ENCODE peak calls at places on chromosomes 3 and 15, in seven cellular contexts. D is HCT116, A is mammary epithelial cell, G is IMR-90, J is fibroblast of lung, M is neural progenitor cell, Y is H9. L is an unnamed sample. For H3K4me1, the result is how much of the 10 kb centered on the place peaks cover.

GRCh38 chr15:64681424-64682024 is 93.9 kb downstream of the RBPMS2 start:
- DNase-seq in G (peak), J (peak), D (peak), Y (peak), A (peak), M (peak), L (peak)

GRCh38 chr15:56425976-56426375 is 39.0 kb downstream of the MNS1 start:
- DNase-seq in J (no peak), A (no peak), G (no peak), M (no peak), Y (no peak), D (no peak), L (no peak)

GRCh38 chr3:87397210-87397609 is 120.8 kb upstream of the POU1F1 start:
- DNase-seq in A (no peak), G (peak), D (no peak), J (peak), M (no peak), Y (no peak), L (no peak)

GRCh38 chr3:189664311-189664710 is 33.1 kb downstream of the TP63 start:
- DNase-seq in G (peak), Y (no peak), M (no peak), A (peak), D (no peak), J (peak), L (no peak)

GRCh38 chr3:196620228-196620627 is 19.3 kb upstream of the NRROS start:
- DNase-seq in G (no peak), M (no peak), A (no peak), D (no peak), J (peak), Y (no peak), L (no peak)

GRCh38 chr3:66617351-66617750 is 116.5 kb upstream of the LRIG1 start:
- DNase-seq in A (no peak), Y (no peak), J (no peak), G (no peak), D (no peak), M (no peak), L (no peak)

GRCh38 chr3:124351430-124352142 is 359.7 kb upstream of the ROPN1 start:
- DNase-seq in J (peak), Y (peak), A (peak), D (peak), G (peak), M (peak), L (peak)

GRCh38 chr3:171165986-171166385 is 139.5 kb upstream of the SLC2A2 start:
- DNase-seq in Y (no peak), M (no peak), G (no peak), D (no peak), J (peak), A (no peak), L (no peak)

GRCh38 chr3:58524326-58524888 is 12.6 kb downstream of the ACOX2 start:
- DNase-seq in M (no peak), Y (no peak), D (no peak), A (no peak), J (no peak), G (no peak), L (no peak)

GRCh38 chr15:100879461-100880138 is at the start of gene ALDH1A3:
- DNase-seq in G (peak), A (peak), D (peak), M (peak), J (peak), Y (peak), L (peak)

GRCh38 chr3:10410383-10411002 is 89.6 kb upstream of the SEC13 start:
- DNase-seq in M (no peak), G (no peak), Y (no peak), A (no peak), D (no peak), J (no peak), L (no peak)

GRCh38 chr15:96428742-96429141 is 98.2 kb downstream of the NR2F2 start:
- DNase-seq in J (peak), Y (no peak), D (no peak), G (peak), M (no peak), A (peak), L (no peak)

GRCh38 chr3:18008706-18009363 is 266.4 kb upstream of the TBC1D5 start:
- DNase-seq in Y (no peak), M (no peak), J (no peak), A (no peak), G (no peak), D (no peak), L (no peak)

GRCh38 chr3:155497930-155498647 is 204.6 kb upstream of the STRIT1 start:
- DNase-seq in G (peak), A (peak), M (no peak), Y (no peak), D (peak), J (peak), L (no peak)

GRCh38 chr3:5299146-5299545 is 111.6 kb downstream of the EDEM1 start:
- DNase-seq in Y (no peak), A (no peak), D (no peak), G (no peak), J (no peak), M (no peak), L (no peak)

DNA sequence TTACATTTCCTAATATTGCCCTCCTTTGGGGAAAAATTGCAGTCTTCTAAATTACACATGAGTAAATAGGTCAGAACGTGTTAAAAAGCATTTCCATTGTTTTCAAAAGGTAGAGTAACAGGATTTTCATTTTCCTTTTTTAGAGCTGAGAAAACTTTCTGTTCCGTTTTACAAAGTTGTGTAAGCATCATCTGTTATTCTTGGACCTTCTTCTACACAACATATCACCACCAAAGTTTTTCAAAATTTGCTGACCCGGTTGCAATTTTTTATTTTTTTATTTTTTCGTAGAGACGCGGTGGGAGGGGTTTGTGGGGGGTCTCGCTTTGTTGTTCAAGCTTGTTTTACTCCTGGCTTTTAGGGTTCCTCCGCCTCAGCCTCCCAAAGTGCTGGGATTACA is 1.1 kb downstream of the CCDC39 start:
- DNase-seq in M (no peak), D (no peak), A (no peak), Y (no peak), J (no peak), G (no peak), L (no peak)
- H2AFZ ChIP-seq in M (peak), D (no peak), A (no peak), Y (no peak), J (no peak), G (no peak), L (peak)

GRCh38 chr3:197953881-197954280 is 3.9 kb downstream of the RPL35A start:
- DNase-seq in A (no peak), J (peak), Y (no peak), M (no peak), G (peak), D (no peak), L (no peak)
- H3K4me1 ChIP-seq in A (under half), J (under half), Y (under half), M (under half), G (under half), D (under half), L (under half)

GRCh38 chr3:181330821-181331563 is 341.5 kb upstream of the DNAJC19 start:
- DNase-seq in G (no peak), Y (no peak), A (no peak), J (peak), D (no peak), M (no peak), L (no peak)

GRCh38 chr3:181330257-181330656 is 340.7 kb upstream of the DNAJC19 start:
- DNase-seq in J (no peak), G (no peak), M (no peak), A (no peak), Y (no peak), D (no peak), L (no peak)

GRCh38 chr3:181336597-181336996 is 347.1 kb upstream of the DNAJC19 start:
- DNase-seq in G (no peak), M (no peak), D (no peak), Y (no peak), J (no peak), A (no peak), L (peak)

GRCh38 chr3:181329024-181329423 is 339.5 kb upstream of the DNAJC19 start:
- DNase-seq in A (no peak), M (no peak), Y (no peak), G (no peak), D (no peak), J (no peak), L (no peak)

DNA sequence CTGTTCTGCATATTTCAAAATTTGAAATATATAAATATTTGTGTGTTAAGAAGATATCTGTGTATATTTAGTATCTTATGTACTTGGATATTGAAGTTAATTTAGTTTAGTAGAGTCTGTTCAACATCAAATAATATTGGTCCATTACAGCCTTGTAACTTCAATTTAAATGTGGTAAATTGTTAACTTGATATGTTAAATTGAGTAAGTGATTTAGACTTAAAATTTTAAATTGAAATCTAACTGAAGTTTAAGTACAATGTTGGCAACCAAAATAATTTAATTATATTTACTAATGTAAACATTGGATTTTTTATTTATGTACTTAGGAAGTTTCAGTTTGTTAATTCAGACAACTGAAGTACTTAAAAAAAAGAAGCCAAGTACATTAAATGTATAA is 343.9 kb upstream of the DNAJC19 start:
- DNase-seq in J (no peak), Y (no peak), A (no peak), D (no peak), G (no peak), M (no peak), L (no peak)
- H2AFZ ChIP-seq in J (no peak), Y (no peak), A (no peak), D (no peak), G (no peak), M (no peak), L (no peak)

GRCh38 chr15:88628018-88628673 is 7.0 kb downstream of the AEN start:
- DNase-seq in M (no peak), Y (no peak), A (no peak), D (no peak), G (no peak), J (no peak), L (no peak)

GRCh38 chr15:88630798-88631463 is 7.9 kb upstream of the ISG20 start:
- DNase-seq in G (no peak), Y (no peak), A (no peak), D (no peak), J (no peak), M (no peak), L (no peak)

GRCh38 chr15:88627463-88627862 is 6.3 kb downstream of the AEN start:
- DNase-seq in A (no peak), Y (no peak), G (no peak), J (no peak), D (no peak), M (no peak), L (no peak)

GRCh38 chr15:88630141-88630721 is 8.6 kb upstream of the ISG20 start:
- DNase-seq in A (peak), Y (no peak), D (no peak), G (no peak), J (no peak), M (no peak), L (no peak)

GRCh38 chr15:88629071-88629470 is 7.9 kb downstream of the AEN start:
- DNase-seq in D (no peak), Y (no peak), G (no peak), A (no peak), J (no peak), M (no peak), L (no peak)
- H3K4me1 ChIP-seq in D (under half), Y (under half), G (under half), A (under half), J (under half), M (under half), L (under half)

GRCh38 chr3:187958432-187959003 is 195.4 kb upstream of the LPP start:
- DNase-seq in J (no peak), A (no peak), M (no peak), Y (no peak), D (no peak), G (no peak), L (no peak)
- H2AFZ ChIP-seq in J (no peak), A (no peak), M (no peak), Y (no peak), D (no peak), G (no peak), L (peak)

GRCh38 chr15:68812069-68812468 is 8.6 kb downstream of the ANP32A start:
- DNase-seq in J (no peak), D (no peak), Y (no peak), M (no peak), A (no peak), G (no peak), L (no peak)
- H3K4me1 ChIP-seq in J (under half), D (under half), Y (under half), M (half or more), A (under half), G (under half), L (half or more)

GRCh38 chr15:87805117-87805820 is 451.3 kb downstream of the NTRK3 start:
- DNase-seq in M (no peak), D (no peak), A (no peak), G (no peak), Y (no peak), J (no peak), L (no peak)
- H2AFZ ChIP-seq in M (no peak), D (no peak), A (no peak), G (no peak), Y (no peak), J (no peak), L (no peak)

GRCh38 chr3:168091299-168091852 is 4.3 kb downstream of the GOLIM4 start:
- DNase-seq in G (no peak), M (no peak), D (no peak), J (no peak), A (no peak), Y (no peak), L (no peak)

GRCh38 chr3:168090306-168091085 is 5.2 kb downstream of the GOLIM4 start:
- DNase-seq in D (no peak), A (no peak), J (peak), M (no peak), Y (no peak), G (peak), L (no peak)

GRCh38 chr3:168093790-168094189 is 1.9 kb downstream of the GOLIM4 start:
- DNase-seq in J (no peak), A (no peak), Y (no peak), M (no peak), D (no peak), G (no peak), L (no peak)

GRCh38 chr3:168093229-168093628 is 2.5 kb downstream of the GOLIM4 start:
- DNase-seq in J (no peak), D (no peak), Y (no peak), G (no peak), A (no peak), M (no peak), L (no peak)

DNA sequence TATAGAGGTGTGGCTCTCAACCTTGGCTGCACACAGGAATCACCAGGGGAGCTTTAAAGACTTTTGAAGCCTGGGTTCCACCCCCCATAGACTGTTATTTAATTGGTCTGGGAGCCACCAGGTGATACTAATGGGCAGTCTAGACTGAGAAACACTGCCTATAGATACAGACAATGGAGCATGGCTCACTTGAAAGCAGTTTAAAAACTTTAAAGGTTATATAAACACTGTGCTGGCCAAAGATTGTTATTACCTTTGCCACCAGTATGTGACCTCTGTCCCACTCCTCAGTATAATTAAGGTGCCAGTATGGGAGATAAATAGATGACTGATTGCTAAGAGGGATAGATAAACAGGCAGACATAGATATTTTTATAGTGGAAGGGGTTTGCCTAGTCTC is 3.8 kb downstream of the GOLIM4 start:
- DNase-seq in J (no peak), A (no peak), D (no peak), G (no peak), M (peak), Y (no peak), L (no peak)
- H3K4me1 ChIP-seq in J (under half), A (under half), D (under half), G (under half), M (under half), Y (under half), L (half or more)

GRCh38 chr3:194840661-194841514 is 155.2 kb downstream of the FAM43A start:
- DNase-seq in Y (no peak), A (peak), M (no peak), D (peak), G (peak), J (peak), L (no peak)
- H2AFZ ChIP-seq in Y (no peak), A (no peak), M (no peak), D (peak), G (no peak), J (no peak), L (peak)

DNA sequence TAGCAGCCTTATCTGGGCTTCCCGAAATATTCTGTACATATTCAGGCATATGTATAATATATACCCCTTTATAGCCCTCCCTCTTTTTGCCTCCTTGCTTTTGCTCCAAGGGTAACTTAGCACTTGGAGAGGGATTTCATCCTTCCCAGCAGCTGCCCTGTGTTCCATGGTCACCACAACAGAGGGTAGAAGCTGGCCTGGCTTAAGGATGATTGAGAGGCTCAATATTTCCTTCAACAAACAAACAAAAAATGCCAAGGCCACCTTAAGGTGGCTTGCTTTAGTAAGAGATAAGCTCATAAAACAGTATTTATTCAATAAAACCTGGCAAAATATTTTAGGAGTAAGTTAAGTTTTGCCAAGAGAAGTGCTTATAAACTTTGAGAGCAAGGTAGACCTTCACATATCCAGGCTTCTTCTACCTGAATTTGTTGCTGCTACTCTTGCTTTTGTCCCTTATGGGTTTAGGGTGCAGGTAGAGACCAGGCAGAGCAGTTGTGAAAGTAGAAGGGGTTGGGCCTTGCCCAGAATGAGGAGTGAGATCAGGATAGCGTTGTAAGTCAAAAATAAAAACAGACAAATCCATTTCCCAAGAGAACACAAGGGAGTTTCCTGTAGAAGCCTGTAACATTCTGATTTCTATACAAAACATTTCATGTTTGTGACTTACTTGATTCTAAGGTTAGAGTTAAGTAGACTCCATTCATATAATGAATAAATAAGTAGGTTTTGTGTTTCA is 52.7 kb upstream of the ATOSA start:
- DNase-seq in A (no peak), G (no peak), J (no peak), M (no peak), D (no peak), Y (no peak), L (no peak)
- H3K4me1 ChIP-seq in A (under half), G (under half), J (under half), M (under half), D (under half), Y (under half), L (under half)